ENCODE peak calls at places on chromosomes 6 and 20, in ten cellular contexts. Q is Calu3; D is AG04449; F is hypothalamus; L is kidney glomerular epithelial cell; R is Caki2; K is ELR; H is stimulated activated CD4-positive, alpha-beta T cell treated with anti-CD3 and anti-CD28 coated beads, TNF-alpha, amount 100 ng/mL, for 24 hours; V is left colon; Z is GM23248. T is an unnamed sample.

GRCh38 chr6:14799928-14800327 is 445.9 kb upstream of the JARID2 start:
- DNase-seq in D (no peak), K (peak), R (peak), V (peak), H (peak), L (no peak), F (peak), Z (peak), Q (peak), T (peak)

GRCh38 chr6:159742165-159742564 is 14.9 kb downstream of the WTAP start:
- DNase-seq in Z (no peak), H (no peak), L (no peak), R (no peak), Q (no peak), V (no peak), K (no peak), F (no peak), D (no peak), T (no peak)

GRCh38 chr6:150412221-150412620 is 43.4 kb downstream of the IYD start:
- DNase-seq in R (no peak), D (no peak), F (no peak), L (no peak), Q (no peak), H (no peak), Z (no peak), K (no peak), V (no peak), T (no peak)

GRCh38 chr20:51185277-51185676 is 162.4 kb upstream of the KCNG1 start:
- DNase-seq in H (no peak), V (no peak), D (no peak), K (no peak), Z (no peak), F (no peak), Q (no peak), R (no peak), L (no peak), T (peak)

GRCh38 chr20:62907377-62908317 is 18.7 kb downstream of the DIDO1 start:
- DNase-seq in D (no peak), Q (no peak), Z (peak), F (no peak), K (peak), H (no peak), R (no peak), L (peak), V (no peak), T (no peak)

GRCh38 chr6:107496892-107497684 is 7.2 kb downstream of the SOBP start:
- DNase-seq in K (no peak), L (no peak), H (no peak), Q (no peak), D (no peak), Z (no peak), V (no peak), F (no peak), R (no peak), T (no peak)

GRCh38 chr20:34570859-34571306 is 12.4 kb downstream of the MAP1LC3A start:
- DNase-seq in L (peak), H (no peak), K (peak), D (peak), Z (peak), R (no peak), V (no peak), F (no peak), Q (no peak), T (no peak)

GRCh38 chr20:51050636-51051035 is 27.7 kb upstream of the KCNG1 start:
- DNase-seq in R (no peak), Z (no peak), F (no peak), H (no peak), L (no peak), K (no peak), V (no peak), D (no peak), Q (no peak), T (peak)

GRCh38 chr20:561437-562231 is 18.0 kb upstream of the CSNK2A1 start:
- DNase-seq in Z (peak), V (peak), F (peak), D (no peak), R (peak), Q (peak), K (peak), L (peak), H (peak), T (peak)

GRCh38 chr6:41546866-41547798 is 951 bp downstream of the FOXP4 start:
- DNase-seq in L (no peak), F (no peak), V (no peak), Q (peak), R (peak), D (no peak), H (no peak), Z (peak), K (peak), T (no peak)

GRCh38 chr6:150857062-150857905 is 8.2 kb upstream of the MTHFD1L start:
- DNase-seq in R (peak), D (peak), F (no peak), H (no peak), V (no peak), K (peak), L (peak), Z (peak), Q (peak), T (no peak)

GRCh38 chr6:36033935-36034334 is 6.3 kb downstream of the MAPK14 start:
- DNase-seq in V (no peak), Q (no peak), Z (peak), F (no peak), H (peak), L (no peak), R (peak), D (no peak), K (peak), T (no peak)

GRCh38 chr6:18121580-18122127 is 823 bp downstream of the NHLRC1 start:
- DNase-seq in H (no peak), F (no peak), V (no peak), Q (no peak), L (no peak), D (no peak), K (no peak), Z (no peak), R (no peak), T (no peak)

GRCh38 chr6:145147559-145147958 is 587.8 kb downstream of the EPM2A start:
- DNase-seq in K (peak), Q (no peak), F (no peak), L (no peak), R (no peak), Z (peak), D (peak), V (no peak), H (no peak), T (no peak)

GRCh38 chr20:23235173-23236027 is 115.2 kb upstream of the NXT1 start:
- DNase-seq in H (peak), F (peak), D (no peak), K (peak), R (peak), V (no peak), L (no peak), Q (peak), Z (peak), T (no peak)

GRCh38 chr20:59013959-59014608 is 5.1 kb upstream of the TUBB1 start:
- DNase-seq in H (no peak), R (no peak), F (no peak), L (no peak), K (peak), V (no peak), Z (peak), Q (no peak), D (no peak), T (no peak)

GRCh38 chr6:6191909-6192308 is 128.6 kb downstream of the F13A1 start:
- DNase-seq in R (no peak), D (no peak), Z (no peak), V (no peak), L (no peak), F (no peak), H (no peak), Q (no peak), K (no peak), T (no peak)

GRCh38 chr6:90233994-90234393 is 62.6 kb downstream of the BACH2 start:
- DNase-seq in Q (no peak), K (no peak), F (no peak), V (no peak), R (no peak), L (no peak), Z (no peak), H (peak), D (no peak), T (no peak)

GRCh38 chr6:125944896-125945295 is 11.7 kb upstream of the HINT3 start:
- DNase-seq in K (no peak), V (no peak), D (no peak), H (no peak), L (no peak), Q (no peak), F (no peak), R (no peak), Z (no peak), T (no peak)

GRCh38 chr6:39791850-39792500 is at the start of gene DAAM2:
- DNase-seq in V (no peak), Z (peak), D (no peak), R (no peak), Q (no peak), K (peak), F (peak), L (peak), H (no peak), T (no peak)

T was measured in Caco-2.